ENCODE peak calls at places on chromosomes 6 and 20, in ten cellular contexts. F is HepG2, Y is thyroid gland, Q is spleen, H is esophagus squamous epithelium, U is sigmoid colon, K is adrenal gland, B is Peyer's patch, W is stomach, M is body of pancreas. T is an unnamed sample.

GRCh38 chr20:54063580-54063979 is 6.8 kb downstream of the BCAS1 start:
- DNase-seq in F (no peak), Y (no peak), Q (no peak), H (no peak), U (no peak), K (no peak), B (no peak), W (no peak), M (no peak), T (no peak)

GRCh38 chr6:150775400-150775799 is 90.1 kb upstream of the MTHFD1L start:
- DNase-seq in F (no peak), Y (no peak), Q (no peak), H (no peak), U (no peak), K (no peak), B (no peak), W (no peak), M (no peak), T (no peak)

GRCh38 chr6:44222486-44222986 is 859 bp upstream of the SLC29A1 start:
- DNase-seq in F (no peak), Y (no peak), Q (no peak), H (no peak), U (peak; percentile 68), K (no peak), B (no peak), W (no peak), M (no peak), T (no peak)

GRCh38 chr6:88473622-88474021 is 307.5 kb upstream of the CNR1 start:
- DNase-seq in F (no peak), Y (no peak), Q (no peak), H (no peak), U (no peak), K (no peak), B (no peak), W (no peak), M (no peak), T (no peak)

GRCh38 chr6:19413323-19413722 is 423.8 kb upstream of the ID4 start:
- DNase-seq in F (no peak), Y (no peak), Q (no peak), H (no peak), U (no peak), K (no peak), B (no peak), W (no peak), M (no peak), T (no peak)

GRCh38 chr6:147201885-147202515 is 2.2 kb upstream of the STXBP5 start:
- DNase-seq in F (peak; percentile 59), Y (peak; percentile 34), Q (no peak), H (no peak), U (no peak), K (peak; percentile 38), B (peak; percentile 49), W (no peak), M (no peak), T (peak; percentile 21)

GRCh38 chr20:50737352-50737751 is 6.0 kb downstream of the PARD6B start:
- DNase-seq in F (no peak), Y (peak; percentile 18), Q (no peak), H (no peak), U (no peak), K (no peak), B (no peak), W (no peak), M (no peak), T (no peak)

GRCh38 chr20:49666906-49667305 is 46.8 kb downstream of the B4GALT5 start:
- DNase-seq in F (no peak), Y (no peak), Q (no peak), H (no peak), U (no peak), K (no peak), B (no peak), W (no peak), M (no peak), T (no peak)

GRCh38 chr20:59788196-59788735 is 145.2 kb downstream of the SYCP2 start:
- DNase-seq in F (no peak), Y (no peak), Q (no peak), H (no peak), U (no peak), K (no peak), B (no peak), W (peak; percentile 9), M (no peak), T (no peak)

GRCh38 chr6:118697554-118697953 is 46.2 kb upstream of the CEP85L start:
- DNase-seq in F (no peak), Y (no peak), Q (no peak), H (no peak), U (no peak), K (no peak), B (no peak), W (no peak), M (no peak), T (no peak)

GRCh38 chr6:28816909-28817807 is 106.6 kb downstream of the TRIM27 start:
- DNase-seq in F (peak; percentile 67), Y (no peak), Q (no peak), H (no peak), U (no peak), K (no peak), B (no peak), W (no peak), M (no peak), T (no peak)

GRCh38 chr6:149563928-149564325 is 2.2 kb upstream of the GINM1 start:
- DNase-seq in F (no peak), Y (no peak), Q (no peak), H (no peak), U (no peak), K (no peak), B (no peak), W (no peak), M (no peak), T (no peak)

GRCh38 chr20:38357653-38358207 is 11.4 kb downstream of the LBP start:
- DNase-seq in F (no peak), Y (no peak), Q (no peak), H (no peak), U (no peak), K (no peak), B (no peak), W (no peak), M (no peak), T (no peak)

GRCh38 chr6:106253194-106253593 is 72.4 kb downstream of the ATG5 start:
- DNase-seq in F (no peak), Y (no peak), Q (no peak), H (no peak), U (no peak), K (no peak), B (no peak), W (no peak), M (no peak), T (no peak)

GRCh38 chr6:19921821-19922220 is 84.7 kb downstream of the ID4 start:
- DNase-seq in F (no peak), Y (no peak), Q (no peak), H (no peak), U (no peak), K (no peak), B (no peak), W (no peak), M (no peak), T (no peak)

GRCh38 chr6:153129873-153130514 is 1.1 kb downstream of the RGS17 start:
- DNase-seq in F (no peak), Y (peak; percentile 18), Q (peak; percentile 72), H (no peak), U (no peak), K (no peak), B (no peak), W (no peak), M (no peak), T (no peak)
- H3K4me3 ChIP-seq in F (no peak overlapping the region), Y (peak overlapping the region; percentile 50), Q (peak overlapping the region; percentile 76), H (peak overlapping the region; percentile 60), U (peak overlapping the region; percentile 53), K (no peak overlapping the region), B (peak overlapping the region; percentile 62), W (peak overlapping the region; percentile 77), M (peak overlapping the region; percentile 70), T (peak overlapping the region; percentile 54)

DNA sequence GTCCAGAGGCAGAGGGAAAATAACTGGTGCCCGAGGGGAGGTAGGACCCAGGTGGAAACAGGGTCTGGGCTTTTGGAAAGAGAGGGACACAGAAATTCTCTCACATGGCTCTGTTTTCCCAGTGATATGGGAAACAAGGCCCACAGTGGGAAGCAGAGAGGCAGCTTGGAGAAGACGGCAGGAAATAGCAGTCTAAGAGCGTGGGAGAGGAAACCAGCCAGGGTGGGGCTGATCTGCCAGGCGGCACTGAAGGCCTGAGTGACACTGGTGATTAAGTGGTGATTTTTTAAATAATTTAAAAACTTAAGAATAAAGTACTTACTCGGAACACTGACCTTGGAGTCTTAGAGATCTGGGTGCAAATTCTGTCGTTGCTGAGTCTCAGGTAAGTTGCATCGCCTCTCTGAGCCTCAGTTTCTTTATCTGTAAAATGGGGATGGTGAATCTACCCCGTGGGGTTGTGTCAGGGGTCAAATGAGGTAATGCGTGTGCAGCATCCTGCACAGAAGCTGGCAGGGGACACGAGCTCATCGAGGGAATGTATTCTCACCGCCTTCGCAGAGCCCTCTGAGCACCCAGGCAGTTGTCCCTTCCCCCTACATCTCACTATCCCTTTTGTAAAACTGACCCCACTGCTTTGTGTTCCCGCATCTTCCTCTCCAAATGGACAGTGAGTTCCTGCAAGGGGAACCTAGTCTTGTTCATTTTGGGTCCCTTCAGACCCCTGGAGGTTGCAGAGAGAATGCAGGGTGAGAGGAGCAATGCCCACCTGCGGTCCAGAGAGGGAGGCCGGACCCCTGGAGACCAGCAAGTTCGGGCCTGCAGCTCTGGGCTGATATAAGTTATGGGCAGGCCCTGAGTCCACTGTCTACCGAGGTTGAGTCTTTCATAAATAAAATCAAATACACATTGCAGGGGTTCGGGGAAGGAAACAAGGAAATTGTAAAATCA is 228.6 kb upstream of the PMEPA1 start:
- DNase-seq in F (no peak), Y (no peak), Q (no peak), H (no peak), U (no peak), K (no peak), B (no peak), W (no peak), M (no peak), T (no peak)
- TF ChIP-seq CTCF in F (no peak), Y (no peak), Q (no peak), H (no peak), U (no peak), K (no peak), B (no peak), W (no peak), M (no peak), T (no peak)

DNA sequence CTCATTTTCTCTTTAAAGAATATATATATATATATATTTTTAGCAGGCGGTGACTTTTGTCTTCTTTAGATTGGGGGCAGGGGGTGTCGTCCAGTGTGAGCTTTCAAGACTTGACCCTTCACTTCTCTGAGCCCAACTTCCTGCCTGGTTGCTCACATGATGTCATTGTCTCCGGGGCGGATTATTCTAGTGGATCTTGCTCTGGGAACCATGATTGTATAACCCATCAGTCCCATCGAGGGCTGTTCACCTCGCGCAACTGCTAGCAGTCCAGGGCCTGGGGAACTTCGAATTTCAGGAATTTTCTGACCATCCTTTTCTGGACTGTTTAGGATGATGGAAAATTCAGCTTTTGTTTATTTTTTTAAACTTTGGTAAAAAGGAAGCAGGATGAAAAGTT is 1.0 kb downstream of the IGF2R start:
- DNase-seq in F (peak; percentile 92), Y (peak; percentile 65), Q (no peak), H (no peak), U (peak; percentile 82), K (peak; percentile 81), B (peak; percentile 81), W (peak; percentile 46), M (peak; percentile 70), T (peak; percentile 70)
- TF ChIP-seq POLR2A in F (peak; percentile 76), Y (no peak), Q (no peak), H (no peak), U (no peak), K (peak; percentile 65), B (no peak), W (no peak), M (no peak), T (peak; percentile 40)

GRCh38 chr6:79570129-79570801 is 33.0 kb upstream of the LCA5 start:
- DNase-seq in F (peak; percentile 57), Y (peak; percentile 82), Q (no peak), H (no peak), U (no peak), K (peak; percentile 27), B (peak; percentile 53), W (peak; percentile 70), M (peak; percentile 68), T (peak; percentile 61)
- H3K4me3 ChIP-seq in F (no peak overlapping the region), Y (no peak overlapping the region), Q (no peak overlapping the region), H (no peak overlapping the region), U (no peak overlapping the region), K (no peak overlapping the region), B (no peak overlapping the region), W (no peak overlapping the region), M (no peak overlapping the region), T (peak overlapping the region; percentile 44)